ENCODE peak calls at places on chromosomes 7 and 10, in four cellular contexts. T is GM12878, S is HepG2, K is K562. X is an unnamed sample.

GRCh38 chr10:75363431-75363830 is 38.1 kb downstream of the ZNF503 start:
- DNase-seq in T (no peak), S (no peak), K (no peak), X (no peak)

GRCh38 chr7:6023974-6024435 is 7.2 kb upstream of the ANKRD61 start:
- DNase-seq in T (no peak), S (no peak), K (peak), X (no peak)

GRCh38 chr7:128235469-128235868 is 5.6 kb upstream of the LEP start:
- DNase-seq in T (no peak), S (no peak), K (no peak), X (no peak)

GRCh38 chr7:8147004-8147403 is 115.0 kb downstream of the ICA1 start:
- DNase-seq in T (no peak), S (no peak), K (no peak), X (no peak)

GRCh38 chr10:24468281-24468751 is 255.4 kb downstream of the ARHGAP21 start:
- DNase-seq in T (no peak), S (no peak), K (no peak), X (no peak)

GRCh38 chr10:100683004-100683403 is 62.4 kb upstream of the PAX2 start:
- DNase-seq in T (no peak), S (no peak), K (no peak), X (no peak)

GRCh38 chr10:71835671-71836593 is 15.1 kb downstream of the PSAP start:
- DNase-seq in T (peak), S (peak), K (no peak), X (no peak)

GRCh38 chr10:62062752-62063512 is 161.4 kb downstream of the ARID5B start:
- DNase-seq in T (no peak), S (no peak), K (no peak), X (no peak)

GRCh38 chr7:82677064-82677463 is 233.5 kb upstream of the CACNA2D1 start:
- DNase-seq in T (no peak), S (no peak), K (no peak), X (no peak)

GRCh38 chr7:154844499-154844898 is 158.4 kb downstream of the PAXIP1 start:
- DNase-seq in T (no peak), S (no peak), K (no peak), X (no peak)

GRCh38 chr7:134318443-134318842 is 1.7 kb upstream of the SLC35B4 start:
- DNase-seq in T (no peak), S (no peak), K (no peak), X (no peak)

GRCh38 chr10:73251683-73252444 is 580 bp downstream of the MRPS16 start:
- DNase-seq in T (no peak), S (peak), K (no peak), X (peak)

GRCh38 chr10:31929986-31930675 is 1.5 kb upstream of the ARHGAP12 start:
- DNase-seq in T (no peak), S (no peak), K (no peak), X (no peak)

GRCh38 chr10:28445511-28445910 is 87.4 kb upstream of the WAC start:
- DNase-seq in T (no peak), S (peak), K (no peak), X (no peak)

GRCh38 chr7:55411844-55412243 is 46.7 kb downstream of the LANCL2 start:
- DNase-seq in T (no peak), S (no peak), K (no peak), X (no peak)

GRCh38 chr7:116438274-116438673 is 61.3 kb upstream of the CAV2 start:
- DNase-seq in T (no peak), S (peak), K (no peak), X (peak)

GRCh38 chr10:123398180-123398591 is 244.0 kb downstream of the BUB3 start:
- DNase-seq in T (peak), S (no peak), K (no peak), X (no peak)

GRCh38 chr10:97532935-97533671 is 34.4 kb downstream of the UBTD1 start:
- DNase-seq in T (no peak), S (no peak), K (no peak), X (no peak)

GRCh38 chr10:69861251-69862240 is 59.8 kb downstream of the COL13A1 start:
- DNase-seq in T (no peak), S (peak), K (no peak), X (peak)
- TF ChIP-seq TARDBP in T (no peak), S (no peak), K (no peak), X (no peak)

DNA sequence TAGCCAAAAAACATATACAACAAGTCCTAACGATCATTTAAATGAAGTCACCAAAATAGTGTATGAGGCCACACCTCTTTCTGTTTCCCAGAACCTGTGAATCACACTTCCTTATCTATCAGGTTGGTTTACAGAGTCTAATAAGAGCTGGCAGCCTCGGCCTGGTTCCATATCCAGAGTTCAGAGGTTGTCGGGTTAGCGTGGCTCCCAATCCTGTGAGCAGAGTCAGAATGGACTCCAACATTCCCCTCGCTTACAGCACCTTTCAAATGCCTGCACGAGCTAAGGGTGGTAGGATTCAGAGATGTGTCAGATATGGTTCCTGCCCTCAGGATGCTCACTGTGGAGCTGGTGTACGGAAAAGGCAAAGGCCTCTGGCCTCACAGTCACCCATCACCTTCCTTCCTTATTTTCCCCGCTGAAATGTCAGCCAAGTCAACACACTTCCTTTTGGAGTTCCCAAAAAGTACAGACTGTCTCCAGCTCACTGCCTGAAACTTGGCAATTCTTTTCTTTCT is 6.0 kb downstream of the IL15RA start:
- DNase-seq in T (no peak), S (no peak), K (peak), X (no peak)
- TF ChIP-seq TARDBP in T (no peak), S (no peak), K (peak), X (no peak)

GRCh38 chr7:13037216-13037615 is 349.8 kb downstream of the ARL4A start:
- DNase-seq in T (no peak), S (no peak), K (no peak), X (no peak)
- TF ChIP-seq TARDBP in T (no peak), S (no peak), K (no peak), X (no peak)

GRCh38 chr7:85186521-85187241 is at the start of gene SEMA3D:
- DNase-seq in T (no peak), S (peak), K (no peak), X (peak)

GRCh38 chr7:85186083-85186520 is 754 bp downstream of the SEMA3D start:
- DNase-seq in T (no peak), S (no peak), K (no peak), X (peak)

GRCh38 chr7:85184599-85185354 is 2.1 kb downstream of the SEMA3D start:
- DNase-seq in T (no peak), S (no peak), K (no peak), X (peak)

GRCh38 chr7:85183296-85183695 is 3.6 kb downstream of the SEMA3D start:
- DNase-seq in T (no peak), S (no peak), K (no peak), X (no peak)

DNA sequence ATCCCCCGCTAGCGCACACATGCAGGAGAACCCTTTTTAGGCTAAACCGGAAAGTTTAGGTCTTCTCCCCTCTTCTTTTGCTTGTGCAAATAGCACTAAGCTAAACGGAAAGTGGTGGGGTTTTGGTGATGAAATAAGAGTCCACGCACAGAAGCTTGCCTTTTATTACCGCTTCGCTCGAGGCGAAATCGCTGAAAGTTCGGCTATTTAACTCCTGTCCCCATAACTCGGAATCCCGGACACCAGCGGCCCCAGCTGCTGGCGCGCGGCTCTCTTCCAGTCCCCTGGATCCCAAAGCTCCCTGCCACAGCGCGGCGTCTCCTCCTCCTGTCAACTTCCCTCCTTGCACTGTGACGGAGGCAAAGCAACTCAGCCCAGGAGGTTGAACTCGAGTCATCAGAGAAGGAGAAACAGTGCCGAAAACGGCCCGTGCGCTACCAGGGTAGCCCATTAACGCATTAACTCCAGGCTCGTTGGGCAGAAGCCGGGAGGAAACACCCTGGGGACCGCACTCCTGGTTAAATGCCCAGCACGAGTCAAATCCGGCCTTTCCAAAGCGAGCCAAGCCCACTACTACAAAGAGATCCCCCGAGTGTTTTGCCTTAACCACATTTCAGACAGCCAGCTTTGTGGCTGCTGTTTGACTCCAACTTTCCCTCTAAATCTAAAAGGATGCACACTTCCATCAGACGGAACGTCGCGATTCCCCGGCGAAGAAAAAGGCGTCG is 1.3 kb downstream of the SEMA3D start:
- DNase-seq in T (no peak), S (no peak), K (no peak), X (peak)
- TF ChIP-seq TARDBP in T (no peak), S (no peak), K (no peak), X (no peak)

X was measured in HEK293T.